ENCODE peak calls at places on chromosomes 6 and 20, in seven cellular contexts. K is AG04450, V is fibroblast of mammary gland, T is astrocyte of the spinal cord, J is NB4, S is HCT116, C is mucosa of descending colon. Y is an unnamed sample.

GRCh38 chr6:68635706-68636513 is 828 bp downstream of the ADGRB3 start:
- DNase-seq in K (no peak), S (no peak), V (no peak), C (peak; percentile 30), J (no peak), T (peak; percentile 30), Y (no peak)

GRCh38 chr6:161152904-161153662 is 120.8 kb downstream of the AGPAT4 start:
- DNase-seq in K (no peak), T (no peak), V (peak; percentile 26), C (no peak), J (peak; percentile 21), S (no peak), Y (no peak)

GRCh38 chr20:13355386-13355785 is 134.3 kb downstream of the ISM1 start:
- DNase-seq in T (no peak), C (no peak), K (no peak), S (no peak), J (no peak), V (no peak), Y (peak; percentile 22)

GRCh38 chr6:39029156-39030011 is 19.2 kb upstream of the GLP1R start:
- DNase-seq in T (no peak), J (peak; percentile 36), S (peak; percentile 12), K (no peak), C (peak; percentile 67), V (peak; percentile 3), Y (no peak)

GRCh38 chr20:6635034-6635736 is 132.3 kb upstream of the BMP2 start:
- DNase-seq in C (no peak), J (no peak), T (no peak), K (no peak), V (peak; percentile 25), S (no peak), Y (peak; percentile 50)

GRCh38 chr6:46655803-46656202 is 3.0 kb downstream of the SLC25A27 start:
- DNase-seq in S (peak; percentile 24), C (peak; percentile 21), T (no peak), J (peak; percentile 20), K (no peak), V (no peak), Y (no peak)

GRCh38 chr6:44049163-44049988 is 77.9 kb downstream of the MRPL14 start:
- DNase-seq in S (no peak), C (no peak), V (peak; percentile 89), J (no peak), T (peak; percentile 55), K (no peak), Y (peak; percentile 69)

GRCh38 chr6:83711958-83712357 is 3.1 kb upstream of the SNAP91 start:
- DNase-seq in S (no peak), J (peak; percentile 4), C (no peak), V (no peak), T (no peak), K (no peak), Y (no peak)

GRCh38 chr20:49641683-49642649 is 71.7 kb downstream of the B4GALT5 start:
- DNase-seq in V (no peak), S (no peak), J (no peak), T (no peak), C (peak; percentile 62), K (no peak), Y (no peak)

GRCh38 chr6:158417760-158418098 is 105.5 kb downstream of the TULP4 start:
- DNase-seq in C (no peak), K (no peak), V (peak; percentile 71), S (no peak), T (peak; percentile 79), J (no peak), Y (peak; percentile 61)

GRCh38 chr20:37755665-37756064 is 61.8 kb downstream of the CTNNBL1 start:
- DNase-seq in S (no peak), V (peak; percentile 22), C (no peak), J (peak; percentile 27), T (no peak), K (no peak), Y (peak; percentile 55)

GRCh38 chr6:131976545-131977061 is 25.4 kb upstream of the CCN2 start:
- DNase-seq in T (peak; percentile 87), C (no peak), K (no peak), J (no peak), V (peak; percentile 23), S (no peak), Y (peak; percentile 54)

GRCh38 chr6:9647043-9647520 is 767.8 kb downstream of the TFAP2A start:
- DNase-seq in K (no peak), V (no peak), C (no peak), T (no peak), S (no peak), J (no peak), Y (no peak)

GRCh38 chr6:78629836-78630235 is 237.5 kb upstream of the IRAK1BP1 start:
- DNase-seq in V (no peak), S (no peak), T (no peak), K (no peak), J (no peak), C (no peak), Y (no peak)

GRCh38 chr20:32326507-32326851 is 31.7 kb upstream of the ASXL1 start:
- DNase-seq in K (no peak), J (no peak), V (no peak), T (no peak), C (no peak), S (no peak), Y (no peak)

GRCh38 chr20:48457261-48458002 is 370.4 kb downstream of the PREX1 start:
- DNase-seq in S (no peak), V (no peak), J (no peak), C (no peak), T (no peak), K (no peak), Y (no peak)

GRCh38 chr6:139337830-139338229 is 36.6 kb downstream of the CITED2 start:
- DNase-seq in V (no peak), S (no peak), T (no peak), C (no peak), J (peak; percentile 86), K (no peak), Y (peak; percentile 50)

GRCh38 chr6:169158750-169159149 is 94.9 kb downstream of the THBS2 start:
- DNase-seq in S (no peak), K (no peak), V (peak; percentile 33), J (no peak), T (peak; percentile 32), C (no peak), Y (no peak)

GRCh38 chr6:154139894-154140293 is 100.9 kb downstream of the OPRM1 start:
- DNase-seq in V (no peak), J (peak; percentile 88), C (no peak), T (no peak), S (no peak), K (no peak), Y (no peak)

GRCh38 chr6:31732029-31732428 is 2.9 kb upstream of the DDAH2 start:
- DNase-seq in T (no peak), J (no peak), S (no peak), C (no peak), V (no peak), K (no peak), Y (no peak)

GRCh38 chr6:80211295-80211694 is 104.8 kb downstream of the BCKDHB start:
- DNase-seq in V (no peak), J (no peak), K (no peak), S (no peak), C (no peak), T (no peak), Y (no peak)

GRCh38 chr20:38179846-38180245 is 14.8 kb upstream of the TGM2 start:
- DNase-seq in K (no peak), T (no peak), V (no peak), J (no peak), S (no peak), C (no peak), Y (no peak)

GRCh38 chr6:20644667-20645370 is 110.6 kb downstream of the CDKAL1 start:
- DNase-seq in J (no peak), S (no peak), V (peak; percentile 26), K (no peak), C (no peak), T (no peak), Y (peak; percentile 44)

GRCh38 chr6:130223508-130223907 is 757 bp upstream of the SAMD3 start:
- DNase-seq in J (peak; percentile 30), K (no peak), T (no peak), S (no peak), V (peak; percentile 18), C (peak; percentile 26), Y (no peak)

GRCh38 chr20:34624628-34625027 is 52.3 kb downstream of the PIGU start:
- DNase-seq in T (no peak), K (no peak), C (no peak), S (no peak), V (no peak), J (no peak), Y (no peak)

GRCh38 chr6:15493437-15494168 is 169.2 kb downstream of the DTNBP1 start:
- DNase-seq in T (no peak), C (no peak), J (no peak), V (peak; percentile 66), K (no peak), S (no peak), Y (peak; percentile 50)
- TF ChIP-seq CTCF in T (no peak), C (no peak), J (no peak), V (no peak), K (no peak), S (no peak), Y (no peak)

DNA sequence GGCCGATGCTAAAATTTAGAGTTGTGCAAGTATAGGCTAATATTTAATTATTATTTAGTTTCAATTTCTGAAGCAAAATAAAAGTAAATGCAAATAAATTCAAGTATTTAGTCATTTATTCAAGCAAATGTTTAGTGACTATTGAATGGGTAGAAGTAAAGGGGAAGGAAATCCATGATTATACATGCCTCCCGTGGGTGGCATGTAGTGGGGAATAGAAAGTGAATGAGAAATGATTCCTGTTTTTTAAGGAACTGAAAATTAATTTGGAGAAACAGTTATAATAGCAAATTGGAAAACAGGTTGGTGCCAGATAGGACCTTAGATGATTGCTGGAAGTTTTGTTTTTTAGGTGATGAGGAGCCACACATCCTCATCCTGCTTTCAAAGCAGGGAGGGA is 35.4 kb downstream of the FAM229B start:
- DNase-seq in V (no peak), T (no peak), K (no peak), S (no peak), J (no peak), C (no peak), Y (no peak)
- H3K4me3 ChIP-seq in V (no peak overlapping the region), T (no peak overlapping the region), K (no peak overlapping the region), S (no peak overlapping the region), J (no peak overlapping the region), C (no peak overlapping the region), Y (no peak overlapping the region)

DNA sequence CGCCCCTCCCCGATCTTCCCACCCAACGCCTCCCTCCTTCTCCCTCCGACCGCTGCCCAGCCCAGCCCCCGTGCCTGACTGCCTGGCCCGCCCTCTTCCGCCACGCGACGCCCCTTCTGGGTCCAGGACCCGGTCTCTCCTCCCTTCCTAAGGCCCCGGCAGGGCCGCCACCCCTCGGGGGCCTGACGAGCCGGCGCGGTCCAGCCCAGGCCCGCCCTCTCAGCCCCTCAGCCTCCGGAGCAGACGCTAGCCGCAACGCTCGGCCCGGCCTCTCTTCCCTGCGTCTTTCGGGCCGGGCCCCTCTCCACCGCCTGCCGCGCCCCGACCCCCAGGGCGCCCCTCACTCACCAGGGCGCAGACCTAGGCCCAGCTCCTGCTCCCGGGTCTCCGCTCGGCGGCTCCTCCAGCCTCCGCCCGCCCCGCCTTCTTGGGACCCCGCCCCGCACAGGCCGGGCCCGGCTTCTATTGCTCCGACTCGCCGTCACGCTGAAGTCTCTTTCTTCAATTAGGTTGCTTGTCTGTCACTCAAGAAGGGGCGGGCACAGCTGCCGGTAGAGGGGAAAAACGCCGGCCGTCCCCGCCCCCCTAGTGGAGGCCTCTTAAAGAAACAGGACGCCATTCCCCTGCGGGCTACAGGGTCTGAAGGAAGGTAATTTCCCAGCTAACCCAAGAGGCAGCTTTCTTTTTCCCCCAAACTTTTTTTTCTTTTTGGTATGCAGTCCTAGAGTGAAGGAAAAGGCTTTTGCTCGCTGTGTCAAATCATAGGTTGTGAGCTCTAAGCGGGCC is at the start of gene ELMO2:
- DNase-seq in C (peak; percentile 96), S (peak; percentile 89), T (peak; percentile 98), V (peak; percentile 94), J (peak; percentile 99), K (peak; percentile 90), Y (peak; percentile 95)
- TF ChIP-seq CTCF in C (peak; percentile 9), S (no peak), T (no peak), V (no peak), J (no peak), K (no peak), Y (no peak)

GRCh38 chr6:27161115-27161514 is 86.4 kb upstream of the PRSS16 start:
- DNase-seq in C (no peak), V (no peak), T (no peak), S (no peak), J (no peak), K (no peak), Y (no peak)
- H3K4me3 ChIP-seq in C (no peak overlapping the region), V (no peak overlapping the region), T (no peak overlapping the region), S (no peak overlapping the region), J (no peak overlapping the region), K (no peak overlapping the region), Y (no peak overlapping the region)